ENCODE peak calls at places on chromosome 6, in eight cellular contexts. One of them, this sample, is unnamed.

GRCh38 chr6:151240036-151240685 is 394 bp downstream of the AKAP12 start:
- DNase-seq in bronchial epithelial cell: no peak
- DNase-seq in WTC11: peak
- DNase-seq in fibroblast of the aortic adventitia: peak
- DNase-seq in cardiac fibroblast: peak
- DNase-seq in type B pancreatic cell: peak
- DNase-seq in BJ: no peak
- DNase-seq in neural crest cell: peak
- DNase-seq in this sample: peak

GRCh38 chr6:116779569-116780164 is 14.1 kb upstream of the FAM162B start:
- DNase-seq in bronchial epithelial cell: peak
- DNase-seq in WTC11: no peak
- DNase-seq in fibroblast of the aortic adventitia: peak
- DNase-seq in cardiac fibroblast: peak
- DNase-seq in type B pancreatic cell: no peak
- DNase-seq in BJ: no peak
- DNase-seq in neural crest cell: no peak
- DNase-seq in this sample: no peak

GRCh38 chr6:131023834-131024504 is 39.1 kb downstream of the EPB41L2 start:
- DNase-seq in bronchial epithelial cell: peak
- DNase-seq in WTC11: no peak
- DNase-seq in fibroblast of the aortic adventitia: peak
- DNase-seq in cardiac fibroblast: peak
- DNase-seq in type B pancreatic cell: no peak
- DNase-seq in BJ: no peak
- DNase-seq in neural crest cell: no peak
- DNase-seq in this sample: no peak

GRCh38 chr6:13362432-13362831 is 34.1 kb upstream of the TBC1D7 start:
- DNase-seq in bronchial epithelial cell: no peak
- DNase-seq in WTC11: no peak
- DNase-seq in fibroblast of the aortic adventitia: peak
- DNase-seq in cardiac fibroblast: peak
- DNase-seq in type B pancreatic cell: no peak
- DNase-seq in BJ: no peak
- DNase-seq in neural crest cell: no peak
- DNase-seq in this sample: no peak

GRCh38 chr6:108027594-108027993 is 46.9 kb downstream of the OSTM1 start:
- DNase-seq in bronchial epithelial cell: peak
- DNase-seq in WTC11: no peak
- DNase-seq in fibroblast of the aortic adventitia: peak
- DNase-seq in cardiac fibroblast: peak
- DNase-seq in type B pancreatic cell: no peak
- DNase-seq in BJ: no peak
- DNase-seq in neural crest cell: no peak
- DNase-seq in this sample: no peak

GRCh38 chr6:103002282-103002681 is 1608.8 kb downstream of the GRIK2 start:
- DNase-seq in bronchial epithelial cell: peak
- DNase-seq in WTC11: no peak
- DNase-seq in fibroblast of the aortic adventitia: no peak
- DNase-seq in cardiac fibroblast: no peak
- DNase-seq in type B pancreatic cell: no peak
- DNase-seq in BJ: no peak
- DNase-seq in neural crest cell: no peak
- DNase-seq in this sample: no peak

GRCh38 chr6:23754197-23754596 is 371.8 kb upstream of the NRSN1 start:
- DNase-seq in bronchial epithelial cell: peak
- DNase-seq in WTC11: no peak
- DNase-seq in fibroblast of the aortic adventitia: no peak
- DNase-seq in cardiac fibroblast: no peak
- DNase-seq in type B pancreatic cell: no peak
- DNase-seq in BJ: no peak
- DNase-seq in neural crest cell: no peak
- DNase-seq in this sample: no peak

GRCh38 chr6:89205819-89206218 is 11.3 kb downstream of the GABRR1 start:
- DNase-seq in bronchial epithelial cell: no peak
- DNase-seq in WTC11: no peak
- DNase-seq in fibroblast of the aortic adventitia: no peak
- DNase-seq in cardiac fibroblast: no peak
- DNase-seq in type B pancreatic cell: no peak
- DNase-seq in BJ: no peak
- DNase-seq in neural crest cell: no peak
- DNase-seq in this sample: no peak

GRCh38 chr6:143857651-143858050 is 6.6 kb upstream of the ZC2HC1B start:
- DNase-seq in bronchial epithelial cell: no peak
- DNase-seq in WTC11: no peak
- DNase-seq in fibroblast of the aortic adventitia: no peak
- DNase-seq in cardiac fibroblast: no peak
- DNase-seq in type B pancreatic cell: no peak
- DNase-seq in BJ: no peak
- DNase-seq in neural crest cell: no peak
- DNase-seq in this sample: no peak

GRCh38 chr6:13716225-13716954 is 4.8 kb upstream of the RANBP9 start:
- DNase-seq in bronchial epithelial cell: no peak
- DNase-seq in WTC11: no peak
- DNase-seq in fibroblast of the aortic adventitia: no peak
- DNase-seq in cardiac fibroblast: no peak
- DNase-seq in type B pancreatic cell: no peak
- DNase-seq in BJ: no peak
- DNase-seq in neural crest cell: no peak
- DNase-seq in this sample: no peak

GRCh38 chr6:24831771-24832718 is 33.3 kb upstream of the ARMH2 start:
- DNase-seq in bronchial epithelial cell: no peak
- DNase-seq in WTC11: no peak
- DNase-seq in fibroblast of the aortic adventitia: peak
- DNase-seq in cardiac fibroblast: no peak
- DNase-seq in type B pancreatic cell: no peak
- DNase-seq in BJ: peak
- DNase-seq in neural crest cell: no peak
- DNase-seq in this sample: no peak

GRCh38 chr6:25553502-25553901 is 98.5 kb upstream of the SCGN start:
- DNase-seq in bronchial epithelial cell: no peak
- DNase-seq in WTC11: no peak
- DNase-seq in fibroblast of the aortic adventitia: peak
- DNase-seq in cardiac fibroblast: no peak
- DNase-seq in type B pancreatic cell: no peak
- DNase-seq in BJ: peak
- DNase-seq in neural crest cell: no peak
- DNase-seq in this sample: no peak

GRCh38 chr6:132569170-132569569 is 952 bp upstream of the TAAR6 start:
- DNase-seq in bronchial epithelial cell: no peak
- DNase-seq in WTC11: no peak
- DNase-seq in fibroblast of the aortic adventitia: no peak
- DNase-seq in cardiac fibroblast: no peak
- DNase-seq in type B pancreatic cell: no peak
- DNase-seq in BJ: no peak
- DNase-seq in neural crest cell: no peak
- DNase-seq in this sample: no peak

DNA sequence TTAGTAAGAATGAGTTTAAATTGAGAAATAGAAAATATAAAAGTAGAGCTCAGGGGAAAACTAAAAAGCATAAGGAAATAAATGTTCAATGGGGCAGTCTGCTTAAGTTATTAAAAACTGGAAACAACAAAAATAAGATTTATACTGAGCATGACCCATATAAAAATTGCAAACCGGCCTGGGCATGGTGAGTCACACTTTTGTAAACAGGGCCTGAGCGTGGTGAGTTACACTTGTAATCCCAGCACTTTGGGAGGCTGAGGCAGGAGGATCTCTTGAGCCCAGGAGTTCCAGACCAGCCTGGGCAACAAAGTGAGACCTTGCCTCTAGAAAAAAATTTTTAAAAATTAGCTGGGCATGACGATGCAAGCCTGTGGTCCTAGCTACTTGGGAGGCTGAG is 74.6 kb downstream of the TMEM244 start:
- DNase-seq in bronchial epithelial cell: peak
- DNase-seq in WTC11: no peak
- DNase-seq in fibroblast of the aortic adventitia: no peak
- DNase-seq in cardiac fibroblast: no peak
- DNase-seq in type B pancreatic cell: no peak
- DNase-seq in BJ: no peak
- DNase-seq in neural crest cell: no peak
- DNase-seq in this sample: no peak
- TF ChIP-seq CTCF in bronchial epithelial cell: no peak
- TF ChIP-seq CTCF in WTC11: no peak
- TF ChIP-seq CTCF in fibroblast of the aortic adventitia: no peak
- TF ChIP-seq CTCF in cardiac fibroblast: no peak
- TF ChIP-seq CTCF in type B pancreatic cell: no peak
- TF ChIP-seq CTCF in BJ: no peak
- TF ChIP-seq CTCF in neural crest cell: no peak
- TF ChIP-seq CTCF in this sample: no peak

GRCh38 chr6:79842382-79843040 is 104.8 kb downstream of the ELOVL4 start:
- DNase-seq in bronchial epithelial cell: no peak
- DNase-seq in WTC11: no peak
- DNase-seq in fibroblast of the aortic adventitia: no peak
- DNase-seq in cardiac fibroblast: no peak
- DNase-seq in type B pancreatic cell: no peak
- DNase-seq in BJ: no peak
- DNase-seq in neural crest cell: no peak
- DNase-seq in this sample: no peak

GRCh38 chr6:79838851-79839250 is 108.5 kb downstream of the ELOVL4 start:
- DNase-seq in bronchial epithelial cell: no peak
- DNase-seq in WTC11: no peak
- DNase-seq in fibroblast of the aortic adventitia: no peak
- DNase-seq in cardiac fibroblast: no peak
- DNase-seq in type B pancreatic cell: no peak
- DNase-seq in BJ: no peak
- DNase-seq in neural crest cell: no peak
- DNase-seq in this sample: no peak

DNA sequence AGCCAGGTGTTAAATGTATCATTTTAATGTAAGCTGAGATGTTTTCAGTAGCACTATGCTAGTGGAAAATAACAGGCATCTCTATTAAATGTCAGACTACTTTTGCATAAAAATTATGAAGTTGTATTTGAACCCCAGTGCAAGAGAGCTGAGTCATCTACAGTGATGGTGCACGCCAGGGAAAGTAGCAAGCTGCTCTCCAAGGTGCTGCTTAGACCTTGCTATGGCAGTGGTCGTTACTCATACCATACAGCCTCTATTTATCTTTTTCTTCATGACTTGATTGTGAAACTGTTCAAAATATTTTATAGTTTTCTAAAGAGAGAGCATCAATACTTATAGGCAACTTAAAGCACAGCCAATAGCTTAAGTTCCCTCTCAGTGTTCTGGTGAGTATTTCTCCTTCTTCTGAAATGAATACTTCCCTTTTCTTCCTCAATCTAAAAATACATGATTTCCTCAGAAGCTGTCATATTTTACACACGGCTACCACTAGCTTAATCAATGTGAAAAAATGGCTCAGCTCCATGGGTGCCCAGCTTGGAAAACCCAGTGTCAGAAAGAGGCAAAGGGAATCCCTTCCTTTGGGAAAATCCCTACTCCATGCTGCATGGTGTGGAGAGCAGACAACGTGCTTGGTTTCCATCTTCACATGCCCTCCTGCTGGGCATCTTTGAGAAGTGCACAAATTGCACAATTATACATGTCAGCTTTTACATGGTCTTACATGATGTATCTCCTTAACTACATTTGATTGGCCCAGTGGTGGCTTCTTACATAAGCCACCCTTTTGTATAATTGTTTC is 105.6 kb downstream of the ELOVL4 start:
- DNase-seq in bronchial epithelial cell: peak
- DNase-seq in WTC11: no peak
- DNase-seq in fibroblast of the aortic adventitia: no peak
- DNase-seq in cardiac fibroblast: no peak
- DNase-seq in type B pancreatic cell: no peak
- DNase-seq in BJ: no peak
- DNase-seq in neural crest cell: no peak
- DNase-seq in this sample: no peak
- TF ChIP-seq CTCF in bronchial epithelial cell: no peak
- TF ChIP-seq CTCF in WTC11: no peak
- TF ChIP-seq CTCF in fibroblast of the aortic adventitia: no peak
- TF ChIP-seq CTCF in cardiac fibroblast: no peak
- TF ChIP-seq CTCF in type B pancreatic cell: no peak
- TF ChIP-seq CTCF in BJ: no peak
- TF ChIP-seq CTCF in neural crest cell: no peak
- TF ChIP-seq CTCF in this sample: peak

DNA sequence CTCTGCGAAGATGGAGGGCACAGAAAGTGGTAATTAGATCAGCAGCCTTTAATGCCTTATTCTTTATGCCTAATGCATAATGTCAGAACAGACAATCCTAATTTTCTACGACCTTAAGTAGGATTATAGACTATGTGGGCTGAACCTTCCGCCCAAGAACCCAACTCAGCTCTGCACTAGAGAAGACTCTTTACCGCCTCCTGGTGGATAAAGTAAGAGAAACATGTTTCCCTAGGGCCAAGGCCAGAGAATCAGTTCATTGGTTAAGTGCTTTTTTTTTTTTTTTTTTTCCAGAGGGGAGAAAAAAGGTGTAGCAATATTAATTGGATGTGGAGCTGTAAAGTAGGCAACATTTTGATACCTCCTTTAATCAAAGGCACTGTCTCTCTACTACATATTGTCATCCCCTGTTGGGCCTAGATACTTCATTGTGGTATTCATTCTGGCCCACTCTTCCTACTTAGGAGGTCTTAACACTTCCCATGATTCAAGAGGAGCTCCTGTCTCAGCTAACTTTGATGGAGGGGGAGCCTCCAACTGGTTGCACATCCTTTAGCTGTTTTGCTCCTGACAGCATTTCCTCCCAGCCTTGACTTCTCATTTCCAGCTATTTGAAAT is 124.9 kb upstream of the NRN1 start:
- DNase-seq in bronchial epithelial cell: peak
- DNase-seq in WTC11: peak
- DNase-seq in fibroblast of the aortic adventitia: no peak
- DNase-seq in cardiac fibroblast: no peak
- DNase-seq in type B pancreatic cell: no peak
- DNase-seq in BJ: no peak
- DNase-seq in neural crest cell: no peak
- DNase-seq in this sample: peak
- TF ChIP-seq CTCF in bronchial epithelial cell: peak
- TF ChIP-seq CTCF in WTC11: peak
- TF ChIP-seq CTCF in fibroblast of the aortic adventitia: peak
- TF ChIP-seq CTCF in cardiac fibroblast: peak
- TF ChIP-seq CTCF in type B pancreatic cell: peak
- TF ChIP-seq CTCF in BJ: peak
- TF ChIP-seq CTCF in neural crest cell: peak
- TF ChIP-seq CTCF in this sample: peak

GRCh38 chr6:41604006-41604405 is 34.3 kb upstream of the MDFI start:
- DNase-seq in bronchial epithelial cell: no peak
- DNase-seq in WTC11: no peak
- DNase-seq in fibroblast of the aortic adventitia: no peak
- DNase-seq in cardiac fibroblast: no peak
- DNase-seq in type B pancreatic cell: no peak
- DNase-seq in BJ: no peak
- DNase-seq in neural crest cell: no peak
- DNase-seq in this sample: no peak

GRCh38 chr6:41602422-41602743 is 35.9 kb upstream of the MDFI start:
- DNase-seq in bronchial epithelial cell: no peak
- DNase-seq in WTC11: no peak
- DNase-seq in fibroblast of the aortic adventitia: no peak
- DNase-seq in cardiac fibroblast: no peak
- DNase-seq in type B pancreatic cell: no peak
- DNase-seq in BJ: no peak
- DNase-seq in neural crest cell: no peak
- DNase-seq in this sample: no peak

GRCh38 chr6:41600499-41601247 is 37.6 kb upstream of the MDFI start:
- DNase-seq in bronchial epithelial cell: no peak
- DNase-seq in WTC11: no peak
- DNase-seq in fibroblast of the aortic adventitia: no peak
- DNase-seq in cardiac fibroblast: no peak
- DNase-seq in type B pancreatic cell: no peak
- DNase-seq in BJ: no peak
- DNase-seq in neural crest cell: no peak
- DNase-seq in this sample: no peak

GRCh38 chr6:41601248-41601549 is 37.1 kb upstream of the MDFI start:
- DNase-seq in bronchial epithelial cell: no peak
- DNase-seq in WTC11: no peak
- DNase-seq in fibroblast of the aortic adventitia: no peak
- DNase-seq in cardiac fibroblast: no peak
- DNase-seq in type B pancreatic cell: no peak
- DNase-seq in BJ: no peak
- DNase-seq in neural crest cell: no peak
- DNase-seq in this sample: no peak

GRCh38 chr6:41602864-41603608 is 35.2 kb upstream of the MDFI start:
- DNase-seq in bronchial epithelial cell: peak
- DNase-seq in WTC11: peak
- DNase-seq in fibroblast of the aortic adventitia: peak
- DNase-seq in cardiac fibroblast: peak
- DNase-seq in type B pancreatic cell: peak
- DNase-seq in BJ: no peak
- DNase-seq in neural crest cell: peak
- DNase-seq in this sample: peak
- TF ChIP-seq CTCF in bronchial epithelial cell: peak
- TF ChIP-seq CTCF in WTC11: peak
- TF ChIP-seq CTCF in fibroblast of the aortic adventitia: peak
- TF ChIP-seq CTCF in cardiac fibroblast: peak
- TF ChIP-seq CTCF in type B pancreatic cell: peak
- TF ChIP-seq CTCF in BJ: peak
- TF ChIP-seq CTCF in neural crest cell: peak
- TF ChIP-seq CTCF in this sample: peak